ENCODE peak calls at places on chromosomes 5 and 9, in eight cellular contexts. S is activated B cell treated with CpG ODN at 0.5 μM for 24 hours; Y is NCI-H345; U is kidney epithelial cell; T is T-helper 1 cell; H is activated CD4-positive, alpha-beta T cell treated with anti-CD3 and anti-CD28 coated beads, Interleukin-2, amount 50 U/mL, for 48 hours; P is Panc1; M is effector memory CD8-positive, alpha-beta T cell. E is an unnamed sample.

GRCh38 chr9:37002413-37003217 is 31.5 kb downstream of the PAX5 start:
- DNase-seq in S (no peak), Y (no peak), U (no peak), T (no peak), H (no peak), P (no peak), M (no peak), E (no peak)

GRCh38 chr5:142110988-142111687 is 2.6 kb downstream of the NDFIP1 start:
- DNase-seq in S (no peak), Y (no peak), U (no peak), T (no peak), H (no peak), P (no peak), M (no peak), E (no peak)

GRCh38 chr5:72954389-72954788 is 1.5 kb upstream of the FCHO2 start:
- DNase-seq in S (no peak), Y (no peak), U (no peak), T (no peak), H (no peak), P (no peak), M (no peak), E (no peak)

GRCh38 chr5:140591747-140592372 is 27.2 kb downstream of the SLC35A4 start:
- DNase-seq in S (no peak), Y (no peak), U (no peak), T (no peak), H (no peak), P (no peak), M (no peak), E (peak)

GRCh38 chr9:126506361-126507317 is 107.1 kb upstream of the LMX1B start:
- DNase-seq in S (no peak), Y (no peak), U (no peak), T (no peak), H (no peak), P (no peak), M (no peak), E (no peak)

GRCh38 chr5:126471875-126472537 is 48.8 kb downstream of the GRAMD2B start:
- DNase-seq in S (no peak), Y (no peak), U (peak), T (no peak), H (no peak), P (no peak), M (no peak), E (no peak)

GRCh38 chr9:18478517-18479361 is 4.8 kb downstream of the ADAMTSL1 start:
- DNase-seq in S (no peak), Y (no peak), U (no peak), T (no peak), H (no peak), P (no peak), M (no peak), E (no peak)

GRCh38 chr9:7980691-7981289 is 181.2 kb upstream of the DMAC1 start:
- DNase-seq in S (no peak), Y (no peak), U (no peak), T (peak), H (no peak), P (no peak), M (no peak), E (no peak)

GRCh38 chr9:14585730-14586473 is 107.3 kb downstream of the ZDHHC21 start:
- DNase-seq in S (no peak), Y (no peak), U (no peak), T (peak), H (peak), P (no peak), M (peak), E (no peak)

GRCh38 chr9:116417464-116417863 is 263.9 kb downstream of the PAPPA start:
- DNase-seq in S (no peak), Y (no peak), U (peak), T (no peak), H (no peak), P (no peak), M (no peak), E (no peak)

GRCh38 chr9:95497772-95498171 is 19.0 kb downstream of the PTCH1 start:
- DNase-seq in S (no peak), Y (no peak), U (no peak), T (no peak), H (no peak), P (no peak), M (no peak), E (no peak)

GRCh38 chr9:126331964-126332748 is 5.5 kb downstream of the MVB12B start:
- DNase-seq in S (no peak), Y (no peak), U (no peak), T (no peak), H (no peak), P (no peak), M (no peak), E (no peak)

GRCh38 chr5:67182406-67182805 is 14.2 kb downstream of the CD180 start:
- DNase-seq in S (no peak), Y (no peak), U (peak), T (no peak), H (no peak), P (no peak), M (no peak), E (no peak)

GRCh38 chr5:31106742-31107546 is 86.5 kb upstream of the CDH6 start:
- DNase-seq in S (no peak), Y (peak), U (peak), T (no peak), H (no peak), P (no peak), M (no peak), E (no peak)

GRCh38 chr5:39459091-39459490 is 34.3 kb upstream of the DAB2 start:
- DNase-seq in S (no peak), Y (no peak), U (no peak), T (no peak), H (no peak), P (no peak), M (no peak), E (no peak)

GRCh38 chr5:95284512-95285405 is at the start of gene MCTP1:
- DNase-seq in S (peak), Y (peak), U (no peak), T (no peak), H (peak), P (no peak), M (no peak), E (peak)

E was measured in RPMI8226.